ENCODE peak calls at places on chromosomes 2 and 18, in seven cellular contexts. V is H1, B is H9, L is WTC11, H is B cell, M is endothelial cell, E is ovary. R is an unnamed sample.

GRCh38 chr2:218286570-218287459 is 5.5 kb downstream of the TMBIM1 start:
- DNase-seq in V (peak), B (peak), L (peak), H (peak), M (peak), E (peak), R (peak)

GRCh38 chr2:170465241-170465640 is 249.9 kb upstream of the SP5 start:
- DNase-seq in V (no peak), B (no peak), L (no peak), H (no peak), M (no peak), E (no peak), R (no peak)

GRCh38 chr18:44474596-44474995 is 206.1 kb upstream of the SETBP1 start:
- DNase-seq in V (no peak), B (no peak), L (no peak), H (no peak), M (no peak), E (no peak), R (no peak)

GRCh38 chr18:49527631-49528327 is 34.1 kb upstream of the LIPG start:
- DNase-seq in V (no peak), B (no peak), L (no peak), H (no peak), M (no peak), E (no peak), R (no peak)

GRCh38 chr2:70984576-70985282 is 6.3 kb downstream of the ANKRD53 start:
- DNase-seq in V (no peak), B (peak), L (peak), H (peak), M (peak), E (peak), R (peak)

GRCh38 chr2:177772529-177772928 is 300.0 kb downstream of the PDE11A start:
- DNase-seq in V (no peak), B (no peak), L (no peak), H (peak), M (no peak), E (no peak), R (no peak)

GRCh38 chr2:148048475-148049221 is 27.8 kb downstream of the MBD5 start:
- DNase-seq in V (no peak), B (no peak), L (no peak), H (peak), M (no peak), E (no peak), R (no peak)

GRCh38 chr2:224127871-224128501 is 88.9 kb upstream of the SERPINE2 start:
- DNase-seq in V (no peak), B (no peak), L (no peak), H (no peak), M (no peak), E (no peak), R (no peak)

GRCh38 chr2:20424300-20425290 is 22.3 kb upstream of the RHOB start:
- DNase-seq in V (no peak), B (peak), L (no peak), H (peak), M (peak), E (no peak), R (no peak)

GRCh38 chr2:43943809-43944452 is 51.9 kb downstream of the LRPPRC start:
- DNase-seq in V (no peak), B (no peak), L (no peak), H (no peak), M (no peak), E (no peak), R (no peak)

GRCh38 chr2:3626817-3627499 is 31.0 kb upstream of the ALLC start:
- DNase-seq in V (no peak), B (peak), L (no peak), H (no peak), M (no peak), E (peak), R (no peak)

GRCh38 chr2:234788841-234789240 is 163.0 kb upstream of the SH3BP4 start:
- DNase-seq in V (no peak), B (no peak), L (no peak), H (no peak), M (no peak), E (no peak), R (no peak)

DNA sequence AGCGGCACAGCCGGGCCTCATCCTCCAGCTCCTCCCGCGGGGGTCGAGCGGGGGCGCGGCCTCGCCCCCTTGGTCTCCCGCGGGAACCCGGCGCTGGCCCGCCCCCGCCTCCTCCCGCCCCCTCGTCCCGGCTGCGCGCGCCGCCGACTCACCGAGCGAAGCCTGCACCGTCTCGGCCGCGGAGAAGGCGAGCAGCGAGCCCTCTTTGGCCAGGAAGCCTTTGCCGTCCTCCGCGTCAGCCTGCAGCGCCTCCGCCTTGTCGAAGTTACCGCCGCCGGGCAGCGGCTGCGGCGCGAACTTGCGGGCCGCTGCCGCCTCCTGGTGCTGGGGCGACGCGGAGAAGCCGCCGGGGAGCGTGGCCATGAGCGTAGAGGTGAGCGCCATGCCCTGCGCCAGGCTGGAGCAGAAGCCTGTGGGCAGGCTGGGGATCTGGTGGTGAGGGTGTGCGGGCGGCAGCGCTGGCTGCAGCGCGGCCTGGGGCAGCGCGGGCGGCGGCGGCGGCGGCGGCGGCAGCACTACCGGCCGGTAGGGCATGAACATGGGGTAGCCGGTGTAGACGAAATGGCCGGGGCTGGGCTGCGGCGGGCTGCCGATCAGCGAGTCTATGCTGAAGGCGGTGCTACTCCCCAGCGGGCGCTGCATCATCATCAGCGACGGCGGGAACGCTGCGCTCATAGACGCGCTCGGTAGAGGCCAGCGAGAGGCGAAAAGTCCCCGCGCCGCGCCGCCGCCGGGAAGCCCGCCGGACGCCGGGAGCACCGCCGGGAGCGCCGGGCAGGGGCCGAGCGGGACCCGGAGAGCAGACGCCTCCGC is 683 bp downstream of the GBX2 start:
- DNase-seq in V (no peak), B (no peak), L (peak), H (no peak), M (peak), E (no peak), R (no peak)
- TF ChIP-seq CTCF in V (no peak), B (no peak), L (no peak), H (no peak), M (no peak), E (no peak), R (no peak)

GRCh38 chr2:165863816-165864221 is 69.8 kb upstream of the GALNT3 start:
- DNase-seq in V (no peak), B (no peak), L (no peak), H (peak), M (no peak), E (no peak), R (no peak)
- TF ChIP-seq CTCF in V (no peak), B (no peak), L (no peak), H (no peak), M (no peak), E (no peak), R (no peak)

GRCh38 chr2:185633621-185634020 is 105.0 kb upstream of the FSIP2 start:
- DNase-seq in V (no peak), B (no peak), L (no peak), H (no peak), M (no peak), E (no peak), R (no peak)

GRCh38 chr2:185625604-185626003 is 113.0 kb upstream of the FSIP2 start:
- DNase-seq in V (no peak), B (no peak), L (no peak), H (no peak), M (no peak), E (no peak), R (no peak)

GRCh38 chr2:185628985-185629384 is 109.6 kb upstream of the FSIP2 start:
- DNase-seq in V (peak), B (peak), L (peak), H (no peak), M (peak), E (no peak), R (no peak)
- TF ChIP-seq CTCF in V (peak), B (peak), L (peak), H (no peak), M (peak), E (no peak), R (no peak)

GRCh38 chr2:1046067-1046466 is 95.4 kb downstream of the SNTG2 start:
- DNase-seq in V (no peak), B (no peak), L (no peak), H (no peak), M (no peak), E (no peak), R (no peak)

GRCh38 chr2:1045109-1045508 is 94.5 kb downstream of the SNTG2 start:
- DNase-seq in V (no peak), B (no peak), L (no peak), H (no peak), M (no peak), E (no peak), R (no peak)

GRCh38 chr2:1051075-1051474 is 100.4 kb downstream of the SNTG2 start:
- DNase-seq in V (no peak), B (no peak), L (no peak), H (no peak), M (no peak), E (no peak), R (no peak)

GRCh38 chr2:1049691-1050090 is 99.0 kb downstream of the SNTG2 start:
- DNase-seq in V (no peak), B (no peak), L (no peak), H (no peak), M (no peak), E (no peak), R (no peak)

GRCh38 chr2:1047485-1047884 is 96.8 kb downstream of the SNTG2 start:
- DNase-seq in V (no peak), B (no peak), L (no peak), H (peak), M (no peak), E (no peak), R (no peak)
- TF ChIP-seq CTCF in V (no peak), B (peak), L (no peak), H (peak), M (peak), E (no peak), R (no peak)

GRCh38 chr2:100857915-100858314 is 38.0 kb downstream of the NPAS2 start:
- DNase-seq in V (no peak), B (no peak), L (no peak), H (no peak), M (no peak), E (no peak), R (no peak)
- TF ChIP-seq CTCF in V (no peak), B (no peak), L (no peak), H (no peak), M (no peak), E (no peak), R (no peak)

DNA sequence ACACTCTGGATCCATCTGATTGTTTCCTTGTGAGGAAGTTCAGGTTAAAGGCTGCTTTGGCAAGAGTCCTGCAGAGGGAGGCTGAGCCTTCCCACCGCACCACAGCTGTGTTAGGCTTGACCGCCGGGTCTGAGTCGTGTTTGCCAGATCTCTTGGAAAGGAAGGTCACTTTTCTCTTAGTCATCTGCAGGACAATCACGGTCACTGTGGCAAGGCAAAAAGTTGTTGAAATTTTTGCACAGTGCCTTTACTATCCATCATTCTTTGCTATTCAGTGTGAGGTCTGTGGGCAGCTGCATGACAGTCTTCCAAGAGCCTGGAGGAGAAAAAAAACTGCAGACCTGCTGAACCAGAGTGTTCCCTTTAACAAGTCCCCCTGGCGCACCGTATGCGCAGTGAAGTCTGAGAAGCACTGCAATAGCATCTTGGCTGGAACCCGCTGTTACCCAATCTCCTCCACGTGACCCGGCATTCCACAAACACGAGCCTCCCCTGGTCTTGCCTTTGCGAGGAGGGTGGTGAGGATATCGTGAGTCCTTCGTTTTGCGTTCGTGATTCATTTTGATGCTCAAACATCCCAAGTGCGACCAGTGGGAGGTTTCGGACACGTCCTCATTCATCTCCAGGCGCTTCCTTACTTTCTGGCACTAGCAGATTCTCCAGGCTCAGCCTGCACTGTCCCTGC is 23.0 kb downstream of the BIN1 start:
- DNase-seq in V (no peak), B (no peak), L (no peak), H (no peak), M (no peak), E (peak), R (no peak)
- TF ChIP-seq CTCF in V (no peak), B (no peak), L (no peak), H (no peak), M (no peak), E (no peak), R (no peak)

GRCh38 chr18:41128545-41128944 is 826.5 kb upstream of the PIK3C3 start:
- DNase-seq in V (no peak), B (no peak), L (no peak), H (no peak), M (no peak), E (no peak), R (no peak)

GRCh38 chr18:41131050-41131449 is 824.0 kb upstream of the PIK3C3 start:
- DNase-seq in V (no peak), B (no peak), L (no peak), H (no peak), M (no peak), E (no peak), R (no peak)

GRCh38 chr18:41135146-41135545 is 819.9 kb upstream of the PIK3C3 start:
- DNase-seq in V (no peak), B (no peak), L (no peak), H (no peak), M (no peak), E (no peak), R (no peak)

GRCh38 chr18:41134426-41134825 is 820.6 kb upstream of the PIK3C3 start:
- DNase-seq in V (no peak), B (no peak), L (no peak), H (no peak), M (no peak), E (no peak), R (no peak)
- TF ChIP-seq CTCF in V (no peak), B (no peak), L (no peak), H (no peak), M (no peak), E (no peak), R (no peak)

GRCh38 chr2:204917089-204917701 is 371.9 kb downstream of the PARD3B start:
- DNase-seq in V (no peak), B (no peak), L (no peak), H (no peak), M (no peak), E (no peak), R (no peak)

GRCh38 chr2:204923957-204924356 is 378.7 kb downstream of the PARD3B start:
- DNase-seq in V (no peak), B (no peak), L (no peak), H (no peak), M (no peak), E (no peak), R (no peak)

GRCh38 chr2:204920776-204921175 is 375.5 kb downstream of the PARD3B start:
- DNase-seq in V (no peak), B (no peak), L (no peak), H (no peak), M (no peak), E (no peak), R (no peak)
- TF ChIP-seq CTCF in V (no peak), B (no peak), L (no peak), H (no peak), M (no peak), E (no peak), R (no peak)

R was measured in mesothelial cell of epicardium.